ENCODE peak calls at places on chromosomes 7 and 10, in six cellular contexts. K is NB4, S is epithelial cell of esophagus, X is lower lobe of right lung, A is kidney epithelial cell, M is left lung. C is an unnamed sample.

GRCh38 chr7:96657347-96658010 is 52.2 kb downstream of the SEM1 start:
- DNase-seq in K (no peak), S (no peak), X (no peak), A (peak; percentile 18), M (no peak), C (no peak)

GRCh38 chr7:74104702-74105101 is 21.1 kb downstream of the LIMK1 start:
- DNase-seq in K (no peak), S (peak; percentile 70), X (no peak), A (peak; percentile 83), M (no peak), C (no peak)

GRCh38 chr7:102190777-102191176 is 95.9 kb upstream of the SH2B2 start:
- DNase-seq in K (no peak), S (no peak), X (no peak), A (no peak), M (no peak), C (no peak)

GRCh38 chr10:5488272-5489161 is 10.9 kb downstream of the CALML5 start:
- DNase-seq in K (no peak), S (peak; percentile 97), X (no peak), A (no peak), M (no peak), C (no peak)

GRCh38 chr7:157516911-157517781 is 180.3 kb downstream of the DNAJB6 start:
- DNase-seq in K (no peak), S (no peak), X (no peak), A (no peak), M (peak; percentile 8), C (peak; percentile 65)

GRCh38 chr10:71837085-71837827 is 13.8 kb downstream of the PSAP start:
- DNase-seq in K (peak; percentile 57), S (no peak), X (no peak), A (no peak), M (no peak), C (no peak)

GRCh38 chr10:66234872-66235271 is 691.0 kb upstream of the LRRTM3 start:
- DNase-seq in K (no peak), S (no peak), X (no peak), A (no peak), M (no peak), C (no peak)

GRCh38 chr10:126147866-126148578 is 240.3 kb downstream of the ADAM12 start:
- DNase-seq in K (no peak), S (peak; percentile 10), X (no peak), A (peak; percentile 63), M (no peak), C (no peak)

GRCh38 chr10:132862485-132863420 is 76.8 kb upstream of the NKX6-2 start:
- DNase-seq in K (peak; percentile 42), S (no peak), X (peak; percentile 38), A (no peak), M (peak; percentile 24), C (no peak)

GRCh38 chr10:119542990-119543813 is 683 bp upstream of the RGS10 start:
- DNase-seq in K (peak; percentile 86), S (peak; percentile 46), X (peak; percentile 70), A (no peak), M (peak; percentile 70), C (peak; percentile 77)

GRCh38 chr7:90408142-90408541 is 4.9 kb downstream of the CLDN12 start:
- DNase-seq in K (no peak), S (no peak), X (no peak), A (no peak), M (no peak), C (no peak)

GRCh38 chr10:119257894-119258293 is 50.5 kb downstream of the GRK5 start:
- DNase-seq in K (no peak), S (no peak), X (no peak), A (no peak), M (no peak), C (no peak)

GRCh38 chr7:96017877-96018276 is 245.5 kb downstream of the DYNC1I1 start:
- DNase-seq in K (no peak), S (no peak), X (no peak), A (no peak), M (no peak), C (no peak)

GRCh38 chr7:43362652-43363428 is 220.1 kb upstream of the STK17A start:
- DNase-seq in K (peak; percentile 72), S (peak; percentile 60), X (no peak), A (no peak), M (no peak), C (no peak)

GRCh38 chr10:131769691-131770090 is 131.1 kb upstream of the PPP2R2D start:
- DNase-seq in K (no peak), S (no peak), X (no peak), A (no peak), M (no peak), C (peak; percentile 51)

GRCh38 chr10:92809845-92810244 is 38.5 kb upstream of the EXOC6 start:
- DNase-seq in K (no peak), S (no peak), X (no peak), A (no peak), M (no peak), C (no peak)

GRCh38 chr10:127908106-127908957 is 1.4 kb downstream of the PTPRE start:
- DNase-seq in K (no peak), S (peak; percentile 69), X (no peak), A (peak; percentile 63), M (no peak), C (no peak)

DNA sequence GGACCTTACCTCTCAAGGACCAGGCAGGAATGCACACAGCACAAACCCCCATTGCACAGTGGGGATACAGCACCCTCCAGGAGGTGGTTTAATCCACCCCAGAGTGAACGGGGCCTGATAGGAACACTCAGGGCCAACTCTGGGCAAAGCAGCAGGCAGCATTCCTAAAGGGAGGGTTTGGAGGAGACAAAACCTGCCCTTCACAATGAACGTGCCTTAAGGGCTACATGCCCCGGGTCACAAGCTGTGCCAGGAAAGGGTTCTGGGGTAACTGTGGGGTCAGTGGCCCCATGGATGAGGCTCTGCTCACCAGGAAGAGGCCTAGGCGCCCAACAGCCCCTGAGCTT is 1.1 kb downstream of the GPRIN2 start:
- DNase-seq in K (no peak), S (no peak), X (no peak), A (no peak), M (no peak), C (no peak)
- H3K4me3 ChIP-seq in K (no peak overlapping the region), S (no peak overlapping the region), X (peak overlapping the region; percentile 60), A (no peak overlapping the region), M (peak overlapping the region; percentile 48), C (no peak overlapping the region)

DNA sequence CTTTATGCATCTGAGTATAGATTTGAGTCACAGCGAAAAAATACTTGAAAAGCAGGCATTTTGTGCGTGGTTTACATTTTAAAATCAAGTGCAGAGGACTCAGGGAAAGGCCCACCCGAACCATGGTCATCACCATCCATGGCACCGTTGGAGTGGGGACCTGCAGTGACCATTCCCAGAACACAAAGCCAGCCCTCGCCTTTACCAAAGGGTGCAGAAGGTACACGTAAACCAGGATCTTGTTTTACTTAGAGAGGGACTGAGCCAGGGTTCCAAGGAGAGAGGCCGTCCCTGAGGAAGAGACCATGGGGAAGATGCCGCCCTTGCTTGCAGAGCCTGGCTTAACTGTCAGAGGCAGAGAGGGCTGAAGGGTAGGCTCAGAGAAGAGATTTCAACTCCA is 12.0 kb upstream of the CNPY1 start:
- DNase-seq in K (no peak), S (no peak), X (no peak), A (no peak), M (no peak), C (no peak)
- TF ChIP-seq CTCF in K (no peak), S (no peak), X (no peak), A (no peak), M (no peak), C (no peak)

GRCh38 chr10:72893136-72893798 is at the start of gene OIT3:
- DNase-seq in K (no peak), S (no peak), X (no peak), A (no peak), M (no peak), C (no peak)
- H3K4me3 ChIP-seq in K (no peak within 1 kb of the TSS), S (no peak within 1 kb of the TSS), X (no peak within 1 kb of the TSS), A (no peak within 1 kb of the TSS), M (no peak within 1 kb of the TSS), C (no peak within 1 kb of the TSS)

GRCh38 chr10:110376021-110376773 is 71.5 kb upstream of the SMNDC1 start:
- DNase-seq in K (peak; percentile 18), S (no peak), X (peak; percentile 53), A (no peak), M (no peak), C (no peak)
- TF ChIP-seq CTCF in K (no peak), S (no peak), X (no peak), A (no peak), M (no peak), C (no peak)

GRCh38 chr7:138328215-138328614 is 131.8 kb upstream of the TRIM24 start:
- DNase-seq in K (no peak), S (no peak), X (no peak), A (no peak), M (no peak), C (no peak)
- H3K4me3 ChIP-seq in K (no peak overlapping the region), S (no peak overlapping the region), X (no peak overlapping the region), A (no peak overlapping the region), M (no peak overlapping the region), C (no peak overlapping the region)

C was measured in tibial artery.